ENCODE peak calls at places on chromosomes 2 and 18, in eight cellular contexts. W is stomach; F is central memory CD4-positive, alpha-beta T cell; U is colonic mucosa; Y is AG04449; H is transverse colon; V is fibroblast of the conjunctiva; Q is GM23248. A is an unnamed sample.
A peak's percentile ranks its signal among the peaks of the same experiment; 100 is the strongest.

GRCh38 chr18:42157878-42158277 is 202.8 kb downstream of the PIK3C3 start:
- DNase-seq in W (no peak), F (no peak), U (no peak), Y (no peak), H (no peak), V (no peak), Q (no peak), A (no peak)

GRCh38 chr18:13366977-13367892 is 148.7 kb downstream of the LDLRAD4 start:
- DNase-seq in W (no peak), F (no peak), U (no peak), Y (no peak), H (no peak), V (no peak), Q (no peak), A (no peak)

GRCh38 chr2:42009657-42010580 is 37.9 kb upstream of the PKDCC start:
- DNase-seq in W (no peak), F (no peak), U (no peak), Y (no peak), H (no peak), V (no peak), Q (peak; percentile 42), A (no peak)

GRCh38 chr2:241659150-241659739 is 21.8 kb downstream of the ATG4B start:
- DNase-seq in W (peak; percentile 58), F (no peak), U (peak; percentile 74), Y (no peak), H (peak; percentile 47), V (peak; percentile 68), Q (peak; percentile 77), A (peak; percentile 21)

GRCh38 chr2:42314892-42315468 is 46.0 kb downstream of the COX7A2L start:
- DNase-seq in W (no peak), F (no peak), U (no peak), Y (peak; percentile 87), H (no peak), V (peak; percentile 65), Q (peak; percentile 93), A (no peak)

GRCh38 chr18:46704816-46705215 is 47.8 kb upstream of the LOXHD1 start:
- DNase-seq in W (no peak), F (no peak), U (no peak), Y (no peak), H (no peak), V (no peak), Q (no peak), A (no peak)

GRCh38 chr2:43051316-43051715 is 175.1 kb downstream of the ZFP36L2 start:
- DNase-seq in W (peak; percentile 41), F (no peak), U (peak; percentile 69), Y (no peak), H (peak; percentile 48), V (no peak), Q (peak; percentile 55), A (no peak)

GRCh38 chr18:46169464-46169941 is 65.3 kb downstream of the HAUS1 start:
- DNase-seq in W (no peak), F (no peak), U (no peak), Y (no peak), H (no peak), V (peak; percentile 23), Q (peak; percentile 84), A (no peak)

GRCh38 chr2:175097297-175097696 is 70.7 kb downstream of the ATF2 start:
- DNase-seq in W (no peak), F (no peak), U (no peak), Y (peak; percentile 56), H (no peak), V (peak; percentile 59), Q (peak; percentile 13), A (no peak)

GRCh38 chr18:72458256-72458655 is 85.9 kb downstream of the CBLN2 start:
- DNase-seq in W (no peak), F (no peak), U (no peak), Y (no peak), H (no peak), V (no peak), Q (no peak), A (no peak)

GRCh38 chr2:106536490-106536889 is 49.3 kb downstream of the CD8B2 start:
- DNase-seq in W (no peak), F (no peak), U (no peak), Y (no peak), H (no peak), V (no peak), Q (no peak), A (no peak)

GRCh38 chr2:74021407-74021755 is 36.7 kb downstream of the TET3 start:
- DNase-seq in W (no peak), F (no peak), U (no peak), Y (no peak), H (no peak), V (no peak), Q (no peak), A (no peak)

GRCh38 chr2:96485751-96486643 is 19.2 kb downstream of the NEURL3 start:
- DNase-seq in W (peak; percentile 82), F (peak; percentile 73), U (peak; percentile 72), Y (peak; percentile 34), H (peak; percentile 79), V (peak; percentile 26), Q (peak; percentile 94), A (peak; percentile 56)

GRCh38 chr18:12119358-12119757 is 25.7 kb downstream of the ANKRD62 start:
- DNase-seq in W (no peak), F (no peak), U (no peak), Y (no peak), H (no peak), V (no peak), Q (no peak), A (no peak)

GRCh38 chr2:239903210-239903609 is 121.9 kb downstream of the NDUFA10 start:
- DNase-seq in W (no peak), F (no peak), U (no peak), Y (no peak), H (no peak), V (no peak), Q (no peak), A (no peak)

GRCh38 chr2:213065583-213066444 is 85.6 kb downstream of the IKZF2 start:
- DNase-seq in W (peak; percentile 26), F (no peak), U (peak; percentile 39), Y (peak; percentile 44), H (peak; percentile 32), V (peak; percentile 29), Q (peak; percentile 26), A (no peak)

GRCh38 chr18:13577091-13577697 is 149.2 kb downstream of the FAM210A start:
- DNase-seq in W (no peak), F (no peak), U (no peak), Y (peak; percentile 3), H (no peak), V (peak; percentile 5), Q (peak; percentile 75), A (no peak)

GRCh38 chr2:63819765-63820717 is 21.7 kb upstream of the UGP2 start:
- DNase-seq in W (no peak), F (no peak), U (no peak), Y (no peak), H (no peak), V (peak; percentile 80), Q (peak; percentile 61), A (no peak)

GRCh38 chr2:2646312-2647051 is 315.4 kb upstream of the MYT1L start:
- DNase-seq in W (no peak), F (peak; percentile 49), U (no peak), Y (no peak), H (no peak), V (no peak), Q (no peak), A (no peak)

GRCh38 chr2:239250216-239251071 is 150.4 kb downstream of the HDAC4 start:
- DNase-seq in W (no peak), F (no peak), U (no peak), Y (no peak), H (no peak), V (no peak), Q (no peak), A (no peak)

GRCh38 chr18:48735070-48735676 is 196.3 kb downstream of the CTIF start:
- DNase-seq in W (no peak), F (no peak), U (no peak), Y (no peak), H (no peak), V (no peak), Q (no peak), A (no peak)

GRCh38 chr2:236354056-236354940 is 90.1 kb upstream of the ASB18 start:
- DNase-seq in W (no peak), F (no peak), U (no peak), Y (no peak), H (no peak), V (no peak), Q (no peak), A (no peak)

GRCh38 chr2:75424936-75425619 is 135.7 kb downstream of the EVA1A start:
- DNase-seq in W (no peak), F (no peak), U (no peak), Y (no peak), H (no peak), V (no peak), Q (peak; percentile 65), A (no peak)